ENCODE peak calls at places on chromosomes 16 and 17, in five cellular contexts. V is A549, N is GM12878, I is WTC11, L is HepG2. T is an unnamed sample.

GRCh38 chr17:3821101-3821500 is 20.1 kb upstream of the ITGAE start:
- DNase-seq in V (no peak), N (no peak), I (no peak), L (no peak), T (no peak)

GRCh38 chr17:65072577-65073178 is 16.1 kb upstream of the GNA13 start:
- DNase-seq in V (peak; percentile 45), N (no peak), I (no peak), L (peak; percentile 55), T (no peak)

GRCh38 chr17:28549274-28550132 is 2.9 kb downstream of the UNC119 start:
- DNase-seq in V (no peak), N (no peak), I (no peak), L (no peak), T (no peak)

GRCh38 chr17:64492481-64493109 is 4.3 kb downstream of the POLG2 start:
- DNase-seq in V (peak; percentile 48), N (no peak), I (no peak), L (no peak), T (no peak)

GRCh38 chr16:65833171-65833871 is 533.2 kb upstream of the CDH5 start:
- DNase-seq in V (no peak), N (no peak), I (no peak), L (no peak), T (peak; percentile 16)

GRCh38 chr16:64202571-64202970 is 919.3 kb downstream of the CDH11 start:
- DNase-seq in V (no peak), N (no peak), I (no peak), L (no peak), T (no peak)

GRCh38 chr16:69366431-69366830 is 14.8 kb upstream of the TMED6 start:
- DNase-seq in V (no peak), N (no peak), I (no peak), L (no peak), T (no peak)

GRCh38 chr17:41793749-41794602 is 7.5 kb upstream of the JUP start:
- DNase-seq in V (no peak), N (no peak), I (peak; percentile 83), L (peak; percentile 54), T (no peak)

GRCh38 chr16:79008036-79008868 is 592.3 kb downstream of the MAF start:
- DNase-seq in V (no peak), N (no peak), I (no peak), L (no peak), T (peak; percentile 31)

GRCh38 chr17:42274812-42275526 is 1.2 kb downstream of the STAT5B start:
- DNase-seq in V (no peak), N (no peak), I (no peak), L (no peak), T (no peak)

GRCh38 chr17:73604046-73604445 is 40.2 kb downstream of the SDK2 start:
- DNase-seq in V (no peak), N (no peak), I (no peak), L (no peak), T (no peak)

GRCh38 chr17:80791758-80792284 is 199.8 kb upstream of the CHMP6 start:
- DNase-seq in V (peak; percentile 96), N (no peak), I (no peak), L (peak; percentile 85), T (peak; percentile 79)

GRCh38 chr16:11183951-11184350 is 72.1 kb downstream of the SOCS1 start:
- DNase-seq in V (no peak), N (no peak), I (no peak), L (no peak), T (no peak)

GRCh38 chr16:4556112-4556511 is at the start of gene C16orf96:
- DNase-seq in V (peak; percentile 19), N (no peak), I (no peak), L (no peak), T (no peak)

GRCh38 chr16:5058476-5058875 is 7.3 kb downstream of the C16orf89 start:
- DNase-seq in V (peak; percentile 49), N (no peak), I (peak; percentile 86), L (peak; percentile 47), T (peak; percentile 31)

GRCh38 chr16:79825002-79825401 is 224.5 kb upstream of the MAF start:
- DNase-seq in V (no peak), N (no peak), I (no peak), L (no peak), T (no peak)

GRCh38 chr16:84357191-84357651 is 11.1 kb upstream of the ATP2C2 start:
- DNase-seq in V (no peak), N (no peak), I (no peak), L (no peak), T (no peak)

GRCh38 chr17:81037026-81037782 is 2.3 kb downstream of the BAIAP2 start:
- DNase-seq in V (no peak), N (no peak), I (no peak), L (peak; percentile 41), T (no peak)

GRCh38 chr17:52383493-52384100 is 225.1 kb upstream of the CA10 start:
- DNase-seq in V (peak; percentile 70), N (no peak), I (peak; percentile 56), L (peak; percentile 71), T (peak; percentile 41)

GRCh38 chr17:35907266-35907637 is 23.3 kb downstream of the RDM1 start:
- DNase-seq in V (no peak), N (no peak), I (no peak), L (no peak), T (no peak)

GRCh38 chr17:13421581-13421980 is 180.1 kb downstream of the HS3ST3A1 start:
- DNase-seq in V (no peak), N (no peak), I (no peak), L (no peak), T (no peak)

GRCh38 chr16:48323783-48324775 is 61.1 kb downstream of the SIAH1 start:
- DNase-seq in V (no peak), N (no peak), I (no peak), L (no peak), T (no peak)

GRCh38 chr16:61968242-61968978 is 67.8 kb downstream of the CDH8 start:
- DNase-seq in V (no peak), N (no peak), I (peak; percentile 16), L (no peak), T (no peak)

GRCh38 chr16:54411555-54411954 is 125.0 kb upstream of the IRX3 start:
- DNase-seq in V (no peak), N (no peak), I (peak; percentile 34), L (no peak), T (no peak)

GRCh38 chr17:41415833-41416335 is 8.5 kb downstream of the KRT37 start:
- DNase-seq in V (no peak), N (no peak), I (no peak), L (peak; percentile 93), T (no peak)

GRCh38 chr17:27241346-27241946 is 52.5 kb upstream of the WSB1 start:
- DNase-seq in V (peak; percentile 20), N (no peak), I (no peak), L (no peak), T (no peak)

DNA sequence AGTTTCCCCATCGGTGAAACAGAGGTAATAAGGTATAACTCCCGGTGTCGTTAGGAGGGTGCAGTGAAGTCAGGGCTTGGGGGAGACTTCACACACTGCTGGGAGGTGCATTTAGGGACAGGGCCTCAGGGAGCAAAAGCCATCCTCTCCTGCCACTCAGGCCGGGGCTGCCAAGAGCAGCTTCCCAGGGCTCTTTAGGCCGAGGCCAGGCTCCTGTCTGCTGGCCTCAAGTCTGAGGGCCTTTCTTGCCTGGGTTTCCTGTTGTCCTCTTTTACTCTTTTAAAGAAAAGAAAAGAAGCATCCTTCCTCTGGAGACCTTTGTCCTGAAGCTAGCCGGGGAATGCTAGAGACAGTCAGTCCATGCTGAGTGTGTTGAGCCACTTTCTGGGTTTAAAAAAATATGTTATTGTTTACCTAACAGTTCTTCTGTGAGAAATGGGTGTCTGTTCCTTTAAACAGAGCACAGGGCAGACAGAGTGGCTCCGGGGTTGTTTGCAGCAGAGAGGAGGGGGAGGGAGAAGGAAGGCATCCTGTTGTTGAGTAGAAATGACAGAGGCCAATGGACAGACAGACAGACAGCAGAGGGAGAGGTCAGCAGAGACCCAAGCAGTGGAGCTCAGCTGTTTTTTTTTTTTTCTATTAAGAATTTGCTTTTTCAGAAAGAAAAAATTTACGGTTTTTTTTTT is 79.1 kb downstream of the C17orf67 start:
- DNase-seq in V (peak; percentile 53), N (no peak), I (no peak), L (peak; percentile 83), T (no peak)
- TF ChIP-seq ESRRA in V (no peak), N (no peak), I (no peak), L (no peak), T (no peak)

GRCh38 chr17:71301063-71301462 is 819.8 kb upstream of the SOX9 start:
- DNase-seq in V (no peak), N (no peak), I (no peak), L (no peak), T (no peak)

GRCh38 chr17:71302721-71303549 is 817.9 kb upstream of the SOX9 start:
- DNase-seq in V (no peak), N (no peak), I (no peak), L (no peak), T (no peak)

GRCh38 chr17:71304498-71305158 is 816.2 kb upstream of the SOX9 start:
- DNase-seq in V (no peak), N (no peak), I (peak; percentile 37), L (no peak), T (no peak)
- TF ChIP-seq ESRRA in V (no peak), N (no peak), I (no peak), L (no peak), T (no peak)

DNA sequence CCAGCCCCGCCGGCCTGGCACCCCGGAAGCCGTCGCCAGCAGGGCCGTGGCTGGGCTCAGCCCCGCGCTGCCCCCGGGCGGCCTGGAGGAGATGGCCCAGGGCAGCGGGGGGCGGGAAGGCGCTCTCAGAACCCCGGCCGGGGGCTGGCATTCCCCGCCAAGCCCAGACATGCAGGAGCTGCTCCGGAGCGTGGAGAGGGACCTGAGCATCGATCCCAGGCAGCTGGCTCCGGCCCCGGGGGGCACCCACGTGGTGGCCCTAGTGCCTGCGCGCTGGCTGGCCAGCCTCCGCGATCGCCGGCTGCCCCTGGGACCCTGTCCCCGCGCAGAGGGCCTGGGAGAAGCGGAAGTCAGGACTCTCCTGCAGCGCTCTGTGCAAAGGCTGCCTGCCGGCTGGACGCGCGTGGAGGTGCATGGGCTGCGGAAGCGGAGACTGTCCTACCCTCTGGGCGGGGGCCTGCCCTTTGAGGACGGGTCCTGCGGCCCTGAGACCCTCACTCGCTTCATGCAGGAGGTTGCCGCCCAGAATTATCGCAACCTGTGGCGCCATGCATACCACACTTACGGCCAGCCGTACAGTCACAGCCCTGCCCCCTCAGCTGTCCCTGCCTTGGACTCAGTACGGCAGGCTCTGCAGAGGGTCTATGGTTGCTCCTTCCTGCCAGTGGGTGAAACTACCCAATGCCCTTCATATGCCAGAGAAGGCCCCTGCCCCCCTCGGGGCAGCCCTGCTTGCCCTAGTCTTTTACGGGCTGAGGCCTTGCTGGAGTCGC is 551 bp downstream of the WDR81 start:
- DNase-seq in V (no peak), N (no peak), I (peak; percentile 36), L (no peak), T (no peak)
- TF ChIP-seq ESRRA in V (no peak), N (no peak), I (peak; percentile 9), L (no peak), T (no peak)

DNA sequence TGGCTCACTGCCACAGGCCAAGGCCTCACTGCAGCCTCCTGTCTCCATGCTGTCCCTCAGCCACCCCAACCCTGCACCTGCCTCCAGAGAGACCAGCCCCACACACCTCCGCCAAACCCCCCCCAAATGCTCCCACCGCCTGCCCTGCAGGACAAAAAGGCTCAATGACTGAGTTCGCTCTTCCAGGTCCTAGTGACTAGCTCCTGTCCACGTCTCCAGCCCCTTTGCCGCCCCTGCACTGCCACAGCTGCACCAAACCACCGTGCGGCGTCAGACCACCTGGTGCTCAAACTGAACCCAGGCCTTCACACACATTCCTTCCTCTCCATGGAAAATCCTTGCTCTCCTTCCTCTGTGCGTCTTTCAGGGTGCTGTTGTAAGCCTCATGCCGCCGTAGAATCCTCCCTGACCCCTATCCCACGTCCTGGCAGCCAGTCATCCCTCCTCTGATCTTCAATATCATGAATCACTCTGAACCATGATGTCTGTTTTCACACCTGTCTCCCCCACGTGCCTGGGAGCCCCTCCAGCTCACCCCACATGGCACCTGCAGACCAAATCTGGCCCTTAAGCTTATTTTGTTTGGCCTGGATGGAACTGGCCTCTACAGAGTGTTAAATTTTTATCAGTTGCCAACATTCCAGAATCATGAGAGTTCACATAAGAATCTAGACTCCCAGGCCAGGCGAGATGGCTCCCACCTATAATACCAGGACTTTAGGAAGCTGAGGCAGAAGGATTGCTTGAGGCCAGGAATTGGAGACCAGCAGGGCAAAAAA is 4.3 kb upstream of the GSG1L start:
- DNase-seq in V (no peak), N (no peak), I (no peak), L (no peak), T (no peak)
- TF ChIP-seq ESRRA in V (no peak), N (no peak), I (no peak), L (no peak), T (no peak)

T was measured in K562.